ENCODE peak calls at places on chromosomes 5 and 9, in ten cellular contexts. Z is effector memory CD8-positive, alpha-beta T cell; S is heart left ventricle; X is stimulated activated CD8-positive, alpha-beta memory T cell treated with anti-CD3 and anti-CD28 coated beads, Interleukin-15, amount 100 ng/mL, for 24 hours; F is HT1080; J is WTC11; Q is GM13976; R is T-helper 2 cell; A is activated T-cell treated with anti-CD3 and anti-CD28 coated beads for 24 hours; Y is HEK293T. H is an unnamed sample.

GRCh38 chr5:10288600-10289213 is 19.0 kb downstream of the CMBL start:
- DNase-seq in Z (no peak), S (peak; percentile 43), X (no peak), F (no peak), J (no peak), Q (peak; percentile 58), R (no peak), A (no peak), Y (peak; percentile 39), H (no peak)

GRCh38 chr5:127960126-127960744 is 123.3 kb upstream of the SLC12A2 start:
- DNase-seq in Z (no peak), S (no peak), X (no peak), F (no peak), J (no peak), Q (no peak), R (no peak), A (no peak), Y (no peak), H (no peak)

GRCh38 chr9:98539954-98540353 is 168.8 kb downstream of the GABBR2 start:
- DNase-seq in Z (no peak), S (no peak), X (no peak), F (peak; percentile 66), J (no peak), Q (no peak), R (no peak), A (no peak), Y (no peak), H (no peak)

GRCh38 chr9:137439158-137439714 is 1.9 kb downstream of the ENTPD8 start:
- DNase-seq in Z (no peak), S (no peak), X (no peak), F (no peak), J (no peak), Q (no peak), R (no peak), A (no peak), Y (no peak), H (no peak)

GRCh38 chr5:128844354-128844923 is 120.8 kb upstream of the SLC27A6 start:
- DNase-seq in Z (no peak), S (no peak), X (no peak), F (peak; percentile 29), J (no peak), Q (peak; percentile 7), R (no peak), A (no peak), Y (no peak), H (no peak)

GRCh38 chr5:118597448-118597847 is 390.9 kb downstream of the DTWD2 start:
- DNase-seq in Z (no peak), S (no peak), X (no peak), F (no peak), J (no peak), Q (no peak), R (no peak), A (no peak), Y (no peak), H (no peak)

GRCh38 chr5:9034671-9035070 is 511.2 kb downstream of the SEMA5A start:
- DNase-seq in Z (no peak), S (no peak), X (no peak), F (peak; percentile 85), J (no peak), Q (no peak), R (no peak), A (no peak), Y (no peak), H (no peak)

GRCh38 chr5:68344447-68345111 is 129.0 kb downstream of the PIK3R1 start:
- DNase-seq in Z (peak; percentile 7), S (no peak), X (no peak), F (peak; percentile 70), J (no peak), Q (peak; percentile 41), R (no peak), A (no peak), Y (no peak), H (no peak)

GRCh38 chr9:101504188-101504587 is 29.5 kb upstream of the RNF20 start:
- DNase-seq in Z (no peak), S (no peak), X (no peak), F (no peak), J (no peak), Q (no peak), R (no peak), A (no peak), Y (no peak), H (no peak)

GRCh38 chr9:99713838-99714306 is 107.8 kb upstream of the NR4A3 start:
- DNase-seq in Z (no peak), S (no peak), X (no peak), F (peak; percentile 33), J (no peak), Q (no peak), R (no peak), A (no peak), Y (no peak), H (no peak)

GRCh38 chr5:57408714-57409113 is 73.9 kb downstream of the ACTBL2 start:
- DNase-seq in Z (no peak), S (no peak), X (no peak), F (no peak), J (no peak), Q (no peak), R (no peak), A (no peak), Y (no peak), H (no peak)

GRCh38 chr5:140547508-140548299 is at the start of gene EIF4EBP3:
- DNase-seq in Z (peak; percentile 82), S (peak; percentile 97), X (peak; percentile 60), F (peak; percentile 82), J (peak; percentile 98), Q (peak; percentile 92), R (peak; percentile 64), A (peak; percentile 80), Y (no peak), H (peak; percentile 88)

GRCh38 chr9:129332581-129332980 is 154.5 kb upstream of the IER5L start:
- DNase-seq in Z (no peak), S (no peak), X (no peak), F (no peak), J (no peak), Q (no peak), R (no peak), A (no peak), Y (no peak), H (no peak)

H was measured in naive thymus-derived CD4-positive, alpha-beta T cell.